ENCODE peak calls at places on chromosomes 3 and 15, in six cellular contexts. G is testis, P is body of pancreas, R is breast epithelium, W is HCT116, T is esophagus muscularis mucosa. V is an unnamed sample.
A peak's percentile ranks its signal among the peaks of the same experiment; 100 is the strongest.

GRCh38 chr3:9066775-9067174 is 103.5 kb upstream of the RAD18 start:
- DNase-seq in G (no peak), P (no peak), R (no peak), W (no peak), T (no peak), V (no peak)

GRCh38 chr3:184716652-184717607 is 5.1 kb upstream of the MAGEF1 start:
- DNase-seq in G (no peak), P (peak; percentile 24), R (no peak), W (no peak), T (no peak), V (peak; percentile 48)

GRCh38 chr3:113498221-113499005 is 16.5 kb downstream of the SPICE1 start:
- DNase-seq in G (no peak), P (no peak), R (no peak), W (no peak), T (no peak), V (no peak)

GRCh38 chr15:84669726-84670125 is 11.7 kb upstream of the NMB start:
- DNase-seq in G (no peak), P (no peak), R (no peak), W (no peak), T (no peak), V (no peak)

GRCh38 chr3:18097473-18097872 is 327.7 kb downstream of the SATB1 start:
- DNase-seq in G (no peak), P (no peak), R (no peak), W (no peak), T (no peak), V (no peak)

GRCh38 chr3:46537316-46537715 is 28.8 kb downstream of the LRRC2 start:
- DNase-seq in G (no peak), P (no peak), R (no peak), W (no peak), T (peak; percentile 7), V (no peak)

GRCh38 chr3:52444860-52445793 is at the start of gene SEMA3G:
- DNase-seq in G (peak; percentile 82), P (peak; percentile 92), R (peak; percentile 70), W (peak; percentile 74), T (peak; percentile 94), V (peak; percentile 76)

GRCh38 chr3:10459954-10460754 is 45.2 kb downstream of the ATP2B2 start:
- DNase-seq in G (peak; percentile 74), P (peak; percentile 38), R (peak; percentile 19), W (peak; percentile 62), T (no peak), V (peak; percentile 90)

GRCh38 chr3:100044369-100044768 is 69.9 kb downstream of the FILIP1L start:
- DNase-seq in G (no peak), P (no peak), R (no peak), W (no peak), T (no peak), V (no peak)

GRCh38 chr15:91472316-91472756 is 372.3 kb downstream of the SV2B start:
- DNase-seq in G (no peak), P (no peak), R (no peak), W (no peak), T (no peak), V (no peak)

GRCh38 chr3:160003520-160004128 is 15.0 kb downstream of the IL12A start:
- DNase-seq in G (peak; percentile 68), P (peak; percentile 51), R (no peak), W (peak; percentile 48), T (no peak), V (no peak)

GRCh38 chr15:29631076-29632070 is 190.9 kb downstream of the TJP1 start:
- DNase-seq in G (no peak), P (peak; percentile 92), R (no peak), W (no peak), T (no peak), V (no peak)

GRCh38 chr3:52204337-52205073 is 6.5 kb downstream of the ALAS1 start:
- DNase-seq in G (no peak), P (peak; percentile 83), R (peak; percentile 56), W (no peak), T (no peak), V (no peak)

GRCh38 chr3:58049143-58049785 is 41.0 kb downstream of the FLNB start:
- DNase-seq in G (no peak), P (peak; percentile 92), R (peak; percentile 77), W (peak; percentile 95), T (no peak), V (peak; percentile 55)

GRCh38 chr3:60363817-60364216 is 887.4 kb downstream of the FHIT start:
- DNase-seq in G (no peak), P (no peak), R (no peak), W (no peak), T (no peak), V (no peak)

GRCh38 chr3:36172699-36173098 is 207.6 kb upstream of the STAC start:
- DNase-seq in G (no peak), P (no peak), R (peak; percentile 29), W (no peak), T (no peak), V (no peak)
- TF ChIP-seq POLR2A in G (no peak), P (no peak), R (no peak), W (no peak), T (no peak), V (no peak)

DNA sequence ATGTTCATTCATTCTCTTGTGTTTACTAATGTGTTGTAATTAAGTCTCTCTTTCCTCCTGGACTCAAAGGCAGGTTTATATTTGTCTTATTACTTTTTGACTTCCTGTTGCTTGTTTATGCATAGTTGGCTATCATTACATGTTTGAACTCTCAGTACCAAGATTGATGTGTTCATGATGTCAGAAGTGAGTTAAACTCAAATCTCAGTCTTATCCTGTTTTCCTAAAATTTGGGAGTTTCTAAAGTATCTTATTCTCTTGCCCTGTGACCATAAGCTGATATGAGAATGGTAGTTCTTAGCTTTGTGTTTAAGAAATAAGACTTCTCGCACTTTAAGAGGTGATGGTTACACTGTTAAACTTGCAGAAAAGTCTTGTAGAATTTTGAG is 5.2 kb downstream of the GLCE start:
- DNase-seq in G (no peak), P (no peak), R (no peak), W (no peak), T (no peak), V (no peak)
- TF ChIP-seq POLR2A in G (no peak), P (no peak), R (no peak), W (no peak), T (no peak), V (no peak)

GRCh38 chr15:52492132-52492531 is 36.5 kb downstream of the MYO5A start:
- DNase-seq in G (no peak), P (no peak), R (no peak), W (no peak), T (no peak), V (no peak)
- TF ChIP-seq POLR2A in G (no peak), P (no peak), R (no peak), W (no peak), T (no peak), V (no peak)

DNA sequence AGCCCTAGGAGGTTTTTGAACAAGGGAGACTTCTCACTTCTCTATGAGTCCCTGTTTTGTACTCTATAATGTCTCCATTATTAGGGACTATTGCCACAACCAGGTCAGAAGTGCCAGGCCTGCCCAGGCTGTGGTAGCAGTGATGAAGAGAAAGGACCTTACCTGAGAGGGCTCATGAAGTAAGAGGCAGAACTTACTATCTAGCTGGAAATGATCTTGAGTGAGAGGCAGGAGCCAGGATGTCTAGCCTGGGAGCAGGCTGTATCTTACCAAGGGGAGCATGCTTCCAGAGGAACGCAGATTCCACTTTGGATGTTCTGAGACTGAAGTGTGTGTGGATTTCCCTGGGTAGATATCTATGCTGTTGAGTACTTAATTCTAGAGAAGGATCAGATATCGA is 93.3 kb downstream of the RPL39L start:
- DNase-seq in G (no peak), P (no peak), R (no peak), W (no peak), T (no peak), V (no peak)
- TF ChIP-seq POLR2A in G (no peak), P (no peak), R (no peak), W (no peak), T (no peak), V (no peak)

V was measured in H54.